ENCODE peak calls at places on chromosome 10, in nine cellular contexts. One of them, this sample, is unnamed.

GRCh38 chr10:52986120-52986519 is 213.5 kb upstream of the MBL2 start:
- DNase-seq in IMR-90: no peak
- DNase-seq in CD14-positive monocyte: no peak
- DNase-seq in AG08395: no peak
- DNase-seq in LoVo: no peak
- DNase-seq in mesenteric fat pad: no peak
- DNase-seq in iris pigment epithelial cell: no peak
- DNase-seq in caudate nucleus: no peak
- DNase-seq in C1 segment of cervical spinal cord: no peak
- DNase-seq in this sample: no peak

GRCh38 chr10:109740436-109740835 is 182.9 kb downstream of the XPNPEP1 start:
- DNase-seq in IMR-90: no peak
- DNase-seq in caudate nucleus: no peak
- DNase-seq in mesenteric fat pad: no peak
- DNase-seq in AG08395: no peak
- DNase-seq in C1 segment of cervical spinal cord: no peak
- DNase-seq in LoVo: no peak
- DNase-seq in CD14-positive monocyte: no peak
- DNase-seq in iris pigment epithelial cell: peak; percentile 73
- DNase-seq in this sample: no peak

GRCh38 chr10:132253092-132253687 is 54.6 kb downstream of the STK32C start:
- DNase-seq in AG08395: no peak
- DNase-seq in IMR-90: no peak
- DNase-seq in caudate nucleus: no peak
- DNase-seq in CD14-positive monocyte: no peak
- DNase-seq in C1 segment of cervical spinal cord: no peak
- DNase-seq in LoVo: no peak
- DNase-seq in mesenteric fat pad: no peak
- DNase-seq in iris pigment epithelial cell: no peak
- DNase-seq in this sample: no peak

GRCh38 chr10:114931072-114931679 is 6.8 kb upstream of the TRUB1 start:
- DNase-seq in mesenteric fat pad: no peak
- DNase-seq in IMR-90: no peak
- DNase-seq in caudate nucleus: no peak
- DNase-seq in CD14-positive monocyte: no peak
- DNase-seq in C1 segment of cervical spinal cord: no peak
- DNase-seq in iris pigment epithelial cell: no peak
- DNase-seq in AG08395: no peak
- DNase-seq in LoVo: no peak
- DNase-seq in this sample: no peak

GRCh38 chr10:124992462-124993344 is 50.8 kb downstream of the ZRANB1 start:
- DNase-seq in C1 segment of cervical spinal cord: peak; percentile 73
- DNase-seq in CD14-positive monocyte: no peak
- DNase-seq in LoVo: no peak
- DNase-seq in iris pigment epithelial cell: peak; percentile 63
- DNase-seq in caudate nucleus: peak; percentile 19
- DNase-seq in mesenteric fat pad: peak; percentile 90
- DNase-seq in IMR-90: peak; percentile 63
- DNase-seq in AG08395: peak; percentile 30
- DNase-seq in this sample: peak; percentile 25

GRCh38 chr10:119630300-119630699 is 20.9 kb upstream of the BAG3 start:
- DNase-seq in C1 segment of cervical spinal cord: no peak
- DNase-seq in iris pigment epithelial cell: no peak
- DNase-seq in LoVo: no peak
- DNase-seq in CD14-positive monocyte: no peak
- DNase-seq in AG08395: no peak
- DNase-seq in caudate nucleus: no peak
- DNase-seq in mesenteric fat pad: no peak
- DNase-seq in IMR-90: no peak
- DNase-seq in this sample: no peak

GRCh38 chr10:60963441-60964256 is 19.7 kb upstream of the RHOBTB1 start:
- DNase-seq in caudate nucleus: no peak
- DNase-seq in mesenteric fat pad: no peak
- DNase-seq in iris pigment epithelial cell: peak; percentile 81
- DNase-seq in IMR-90: peak; percentile 72
- DNase-seq in LoVo: no peak
- DNase-seq in AG08395: peak; percentile 39
- DNase-seq in C1 segment of cervical spinal cord: no peak
- DNase-seq in CD14-positive monocyte: no peak
- DNase-seq in this sample: no peak

GRCh38 chr10:64316416-64316815 is 795.2 kb downstream of the REEP3 start:
- DNase-seq in AG08395: no peak
- DNase-seq in iris pigment epithelial cell: no peak
- DNase-seq in IMR-90: no peak
- DNase-seq in LoVo: no peak
- DNase-seq in mesenteric fat pad: no peak
- DNase-seq in caudate nucleus: no peak
- DNase-seq in CD14-positive monocyte: no peak
- DNase-seq in C1 segment of cervical spinal cord: no peak
- DNase-seq in this sample: no peak

GRCh38 chr10:116096501-116096900 is 176.5 kb downstream of the GFRA1 start:
- DNase-seq in AG08395: no peak
- DNase-seq in CD14-positive monocyte: no peak
- DNase-seq in iris pigment epithelial cell: no peak
- DNase-seq in caudate nucleus: no peak
- DNase-seq in LoVo: no peak
- DNase-seq in C1 segment of cervical spinal cord: no peak
- DNase-seq in mesenteric fat pad: no peak
- DNase-seq in IMR-90: no peak
- DNase-seq in this sample: no peak

GRCh38 chr10:77582710-77583115 is 54.9 kb downstream of the KCNMA1 start:
- DNase-seq in iris pigment epithelial cell: peak; percentile 78
- DNase-seq in caudate nucleus: no peak
- DNase-seq in C1 segment of cervical spinal cord: peak; percentile 37
- DNase-seq in CD14-positive monocyte: peak; percentile 80
- DNase-seq in mesenteric fat pad: no peak
- DNase-seq in IMR-90: peak; percentile 79
- DNase-seq in LoVo: peak; percentile 31
- DNase-seq in AG08395: peak; percentile 68
- DNase-seq in this sample: no peak

GRCh38 chr10:110569736-110570135 is 2.2 kb downstream of the SMC3 start:
- DNase-seq in IMR-90: no peak
- DNase-seq in AG08395: no peak
- DNase-seq in caudate nucleus: no peak
- DNase-seq in CD14-positive monocyte: no peak
- DNase-seq in mesenteric fat pad: no peak
- DNase-seq in LoVo: no peak
- DNase-seq in C1 segment of cervical spinal cord: no peak
- DNase-seq in iris pigment epithelial cell: no peak
- DNase-seq in this sample: no peak

GRCh38 chr10:30438016-30438850 is 4.2 kb downstream of the MAP3K8 start:
- DNase-seq in AG08395: no peak
- DNase-seq in LoVo: no peak
- DNase-seq in CD14-positive monocyte: no peak
- DNase-seq in IMR-90: peak; percentile 67
- DNase-seq in mesenteric fat pad: no peak
- DNase-seq in iris pigment epithelial cell: peak; percentile 63
- DNase-seq in caudate nucleus: no peak
- DNase-seq in C1 segment of cervical spinal cord: no peak
- DNase-seq in this sample: no peak

GRCh38 chr10:132876131-132876860 is 66.1 kb downstream of the CFAP46 start:
- DNase-seq in LoVo: no peak
- DNase-seq in caudate nucleus: no peak
- DNase-seq in mesenteric fat pad: peak; percentile 82
- DNase-seq in CD14-positive monocyte: no peak
- DNase-seq in C1 segment of cervical spinal cord: no peak
- DNase-seq in IMR-90: no peak
- DNase-seq in iris pigment epithelial cell: no peak
- DNase-seq in AG08395: no peak
- DNase-seq in this sample: no peak

GRCh38 chr10:52739380-52740154 is 33.0 kb downstream of the MBL2 start:
- DNase-seq in mesenteric fat pad: peak; percentile 55
- DNase-seq in CD14-positive monocyte: no peak
- DNase-seq in AG08395: no peak
- DNase-seq in caudate nucleus: no peak
- DNase-seq in IMR-90: no peak
- DNase-seq in LoVo: no peak
- DNase-seq in C1 segment of cervical spinal cord: no peak
- DNase-seq in iris pigment epithelial cell: no peak
- DNase-seq in this sample: no peak

GRCh38 chr10:59880976-59881510 is 25.3 kb downstream of the CCDC6 start:
- DNase-seq in LoVo: no peak
- DNase-seq in mesenteric fat pad: no peak
- DNase-seq in IMR-90: no peak
- DNase-seq in caudate nucleus: no peak
- DNase-seq in AG08395: no peak
- DNase-seq in C1 segment of cervical spinal cord: no peak
- DNase-seq in CD14-positive monocyte: no peak
- DNase-seq in iris pigment epithelial cell: no peak
- DNase-seq in this sample: no peak

GRCh38 chr10:60299961-60300883 is 89.5 kb downstream of the ANK3 start:
- DNase-seq in IMR-90: peak; percentile 52
- DNase-seq in iris pigment epithelial cell: peak; percentile 63
- DNase-seq in CD14-positive monocyte: no peak
- DNase-seq in mesenteric fat pad: no peak
- DNase-seq in AG08395: no peak
- DNase-seq in LoVo: no peak
- DNase-seq in caudate nucleus: no peak
- DNase-seq in C1 segment of cervical spinal cord: no peak
- DNase-seq in this sample: no peak

GRCh38 chr10:117942261-117942660 is 104.5 kb downstream of the RAB11FIP2 start:
- DNase-seq in iris pigment epithelial cell: no peak
- DNase-seq in AG08395: no peak
- DNase-seq in LoVo: no peak
- DNase-seq in C1 segment of cervical spinal cord: no peak
- DNase-seq in IMR-90: no peak
- DNase-seq in caudate nucleus: no peak
- DNase-seq in mesenteric fat pad: no peak
- DNase-seq in CD14-positive monocyte: no peak
- DNase-seq in this sample: no peak

GRCh38 chr10:98030093-98030821 is at the start of gene CRTAC1:
- DNase-seq in AG08395: peak; percentile 17
- DNase-seq in iris pigment epithelial cell: peak; percentile 15
- DNase-seq in mesenteric fat pad: no peak
- DNase-seq in CD14-positive monocyte: no peak
- DNase-seq in IMR-90: no peak
- DNase-seq in C1 segment of cervical spinal cord: peak; percentile 78
- DNase-seq in caudate nucleus: peak; percentile 23
- DNase-seq in LoVo: no peak
- DNase-seq in this sample: no peak

GRCh38 chr10:97849101-97849490 is 547 bp upstream of the GOLGA7B start:
- DNase-seq in CD14-positive monocyte: peak; percentile 9
- DNase-seq in C1 segment of cervical spinal cord: no peak
- DNase-seq in AG08395: no peak
- DNase-seq in LoVo: peak; percentile 6
- DNase-seq in caudate nucleus: no peak
- DNase-seq in IMR-90: no peak
- DNase-seq in iris pigment epithelial cell: no peak
- DNase-seq in mesenteric fat pad: no peak
- DNase-seq in this sample: no peak

GRCh38 chr10:113858541-113858940 is 4.1 kb downstream of the NHLRC2 start:
- DNase-seq in iris pigment epithelial cell: peak; percentile 65
- DNase-seq in AG08395: no peak
- DNase-seq in LoVo: no peak
- DNase-seq in CD14-positive monocyte: no peak
- DNase-seq in mesenteric fat pad: no peak
- DNase-seq in C1 segment of cervical spinal cord: no peak
- DNase-seq in caudate nucleus: no peak
- DNase-seq in IMR-90: peak; percentile 55
- DNase-seq in this sample: no peak

GRCh38 chr10:33333260-33334169 is 952 bp downstream of the NRP1 start:
- DNase-seq in caudate nucleus: no peak
- DNase-seq in CD14-positive monocyte: no peak
- DNase-seq in IMR-90: no peak
- DNase-seq in C1 segment of cervical spinal cord: no peak
- DNase-seq in mesenteric fat pad: no peak
- DNase-seq in LoVo: peak; percentile 25
- DNase-seq in iris pigment epithelial cell: peak; percentile 53
- DNase-seq in AG08395: peak; percentile 18
- DNase-seq in this sample: peak; percentile 24

GRCh38 chr10:101305241-101306230 is 48.4 kb upstream of the BTRC start:
- DNase-seq in CD14-positive monocyte: no peak
- DNase-seq in AG08395: no peak
- DNase-seq in iris pigment epithelial cell: no peak
- DNase-seq in mesenteric fat pad: no peak
- DNase-seq in LoVo: no peak
- DNase-seq in IMR-90: no peak
- DNase-seq in C1 segment of cervical spinal cord: no peak
- DNase-seq in caudate nucleus: no peak
- DNase-seq in this sample: no peak

GRCh38 chr10:103273026-103273425 is 3.9 kb upstream of the INA start:
- DNase-seq in CD14-positive monocyte: no peak
- DNase-seq in C1 segment of cervical spinal cord: peak; percentile 31
- DNase-seq in iris pigment epithelial cell: peak; percentile 94
- DNase-seq in mesenteric fat pad: no peak
- DNase-seq in AG08395: peak; percentile 98
- DNase-seq in LoVo: peak; percentile 74
- DNase-seq in IMR-90: peak; percentile 97
- DNase-seq in caudate nucleus: no peak
- DNase-seq in this sample: no peak

GRCh38 chr10:103193107-103193819 is at the start of gene NT5C2:
- DNase-seq in AG08395: peak; percentile 86
- DNase-seq in LoVo: peak; percentile 83
- DNase-seq in CD14-positive monocyte: peak; percentile 76
- DNase-seq in iris pigment epithelial cell: peak; percentile 82
- DNase-seq in IMR-90: peak; percentile 72
- DNase-seq in C1 segment of cervical spinal cord: peak; percentile 83
- DNase-seq in caudate nucleus: peak; percentile 39
- DNase-seq in mesenteric fat pad: peak; percentile 96
- DNase-seq in this sample: peak; percentile 70

GRCh38 chr10:1559731-1560130 is 177.6 kb downstream of the ADARB2 start:
- DNase-seq in CD14-positive monocyte: no peak
- DNase-seq in LoVo: no peak
- DNase-seq in C1 segment of cervical spinal cord: no peak
- DNase-seq in caudate nucleus: no peak
- DNase-seq in iris pigment epithelial cell: no peak
- DNase-seq in AG08395: no peak
- DNase-seq in mesenteric fat pad: no peak
- DNase-seq in IMR-90: no peak
- DNase-seq in this sample: no peak

GRCh38 chr10:63166742-63167258 is 33.7 kb downstream of the NRBF2 start:
- DNase-seq in CD14-positive monocyte: no peak
- DNase-seq in IMR-90: peak; percentile 85
- DNase-seq in caudate nucleus: no peak
- DNase-seq in C1 segment of cervical spinal cord: no peak
- DNase-seq in iris pigment epithelial cell: peak; percentile 84
- DNase-seq in LoVo: peak; percentile 62
- DNase-seq in mesenteric fat pad: no peak
- DNase-seq in AG08395: peak; percentile 67
- DNase-seq in this sample: peak; percentile 73